ENCODE peak calls at places on chromosomes 5 and 9, in five cellular contexts. One of them, this sample, is unnamed.

GRCh38 chr5:110073534-110073933 is 383.8 kb downstream of the MAN2A1 start:
- DNase-seq in neural progenitor cell: no peak
- DNase-seq in HL-60: no peak
- DNase-seq in WERI-Rb-1: no peak
- DNase-seq in dorsolateral prefrontal cortex: no peak
- DNase-seq in this sample: no peak

GRCh38 chr9:20208156-20208555 is 414.1 kb downstream of the MLLT3 start:
- DNase-seq in HL-60: no peak
- DNase-seq in neural progenitor cell: no peak
- DNase-seq in WERI-Rb-1: no peak
- DNase-seq in dorsolateral prefrontal cortex: no peak
- DNase-seq in this sample: no peak

GRCh38 chr9:16726718-16727451 is 143.6 kb downstream of the BNC2 start:
- DNase-seq in dorsolateral prefrontal cortex: peak
- DNase-seq in HL-60: peak
- DNase-seq in neural progenitor cell: peak
- DNase-seq in WERI-Rb-1: peak
- DNase-seq in this sample: peak

GRCh38 chr9:74379718-74380117 is 117.4 kb upstream of the RORB start:
- DNase-seq in neural progenitor cell: peak
- DNase-seq in WERI-Rb-1: peak
- DNase-seq in dorsolateral prefrontal cortex: no peak
- DNase-seq in HL-60: no peak
- DNase-seq in this sample: peak

GRCh38 chr5:77129386-77129785 is 42.3 kb upstream of the ZBED3 start:
- DNase-seq in dorsolateral prefrontal cortex: peak
- DNase-seq in neural progenitor cell: peak
- DNase-seq in WERI-Rb-1: peak
- DNase-seq in HL-60: no peak
- DNase-seq in this sample: peak

GRCh38 chr5:103223031-103223955 is 35.3 kb upstream of the MACIR start:
- DNase-seq in neural progenitor cell: no peak
- DNase-seq in WERI-Rb-1: no peak
- DNase-seq in dorsolateral prefrontal cortex: no peak
- DNase-seq in HL-60: no peak
- DNase-seq in this sample: no peak

GRCh38 chr9:108565651-108566378 is 290.0 kb downstream of the ACTL7B start:
- DNase-seq in neural progenitor cell: peak
- DNase-seq in dorsolateral prefrontal cortex: no peak
- DNase-seq in WERI-Rb-1: peak
- DNase-seq in HL-60: peak
- DNase-seq in this sample: peak

GRCh38 chr5:1112596-1113331 is 901 bp upstream of the SLC12A7 start:
- DNase-seq in neural progenitor cell: no peak
- DNase-seq in dorsolateral prefrontal cortex: no peak
- DNase-seq in HL-60: no peak
- DNase-seq in WERI-Rb-1: no peak
- DNase-seq in this sample: peak

GRCh38 chr9:92294297-92294676 is 790 bp upstream of the IARS1 start:
- DNase-seq in HL-60: no peak
- DNase-seq in WERI-Rb-1: peak
- DNase-seq in neural progenitor cell: peak
- DNase-seq in dorsolateral prefrontal cortex: no peak
- DNase-seq in this sample: no peak

GRCh38 chr9:38683336-38683735 is 36.6 kb downstream of the FAM240B start:
- DNase-seq in neural progenitor cell: no peak
- DNase-seq in dorsolateral prefrontal cortex: no peak
- DNase-seq in WERI-Rb-1: no peak
- DNase-seq in HL-60: no peak
- DNase-seq in this sample: peak

GRCh38 chr5:154523704-154524103 is 45.7 kb upstream of the HAND1 start:
- DNase-seq in neural progenitor cell: peak
- DNase-seq in WERI-Rb-1: peak
- DNase-seq in dorsolateral prefrontal cortex: no peak
- DNase-seq in HL-60: no peak
- DNase-seq in this sample: peak

GRCh38 chr5:180602481-180603075 is 11.3 kb upstream of the SCGB3A1 start:
- DNase-seq in WERI-Rb-1: no peak
- DNase-seq in neural progenitor cell: no peak
- DNase-seq in dorsolateral prefrontal cortex: no peak
- DNase-seq in HL-60: no peak
- DNase-seq in this sample: no peak

GRCh38 chr9:85895685-85896084 is 45.3 kb upstream of the NAA35 start:
- DNase-seq in HL-60: no peak
- DNase-seq in dorsolateral prefrontal cortex: no peak
- DNase-seq in neural progenitor cell: no peak
- DNase-seq in WERI-Rb-1: no peak
- DNase-seq in this sample: no peak

GRCh38 chr5:127694518-127695171 is 8.5 kb upstream of the CCDC192 start:
- DNase-seq in neural progenitor cell: no peak
- DNase-seq in HL-60: no peak
- DNase-seq in WERI-Rb-1: no peak
- DNase-seq in dorsolateral prefrontal cortex: no peak
- DNase-seq in this sample: no peak

GRCh38 chr9:99054581-99054980 is 50.3 kb upstream of the TGFBR1 start:
- DNase-seq in neural progenitor cell: no peak
- DNase-seq in dorsolateral prefrontal cortex: no peak
- DNase-seq in WERI-Rb-1: no peak
- DNase-seq in HL-60: no peak
- DNase-seq in this sample: no peak

GRCh38 chr5:113056988-113057387 is 80.4 kb downstream of the DCP2 start:
- DNase-seq in dorsolateral prefrontal cortex: no peak
- DNase-seq in neural progenitor cell: no peak
- DNase-seq in WERI-Rb-1: no peak
- DNase-seq in HL-60: peak
- DNase-seq in this sample: no peak

GRCh38 chr9:37037744-37038640 is 3.9 kb upstream of the PAX5 start:
- DNase-seq in HL-60: no peak
- DNase-seq in dorsolateral prefrontal cortex: no peak
- DNase-seq in neural progenitor cell: peak
- DNase-seq in WERI-Rb-1: no peak
- DNase-seq in this sample: no peak

GRCh38 chr5:58113172-58113571 is 346.7 kb downstream of the PLK2 start:
- DNase-seq in WERI-Rb-1: no peak
- DNase-seq in dorsolateral prefrontal cortex: no peak
- DNase-seq in neural progenitor cell: no peak
- DNase-seq in HL-60: no peak
- DNase-seq in this sample: no peak

GRCh38 chr9:76403352-76403751 is 9.1 kb upstream of the RFK start:
- DNase-seq in dorsolateral prefrontal cortex: no peak
- DNase-seq in WERI-Rb-1: no peak
- DNase-seq in HL-60: no peak
- DNase-seq in neural progenitor cell: no peak
- DNase-seq in this sample: peak

GRCh38 chr9:131282688-131283422 is 6.5 kb upstream of the FAM78A start:
- DNase-seq in WERI-Rb-1: no peak
- DNase-seq in neural progenitor cell: peak
- DNase-seq in dorsolateral prefrontal cortex: no peak
- DNase-seq in HL-60: no peak
- DNase-seq in this sample: peak

DNA sequence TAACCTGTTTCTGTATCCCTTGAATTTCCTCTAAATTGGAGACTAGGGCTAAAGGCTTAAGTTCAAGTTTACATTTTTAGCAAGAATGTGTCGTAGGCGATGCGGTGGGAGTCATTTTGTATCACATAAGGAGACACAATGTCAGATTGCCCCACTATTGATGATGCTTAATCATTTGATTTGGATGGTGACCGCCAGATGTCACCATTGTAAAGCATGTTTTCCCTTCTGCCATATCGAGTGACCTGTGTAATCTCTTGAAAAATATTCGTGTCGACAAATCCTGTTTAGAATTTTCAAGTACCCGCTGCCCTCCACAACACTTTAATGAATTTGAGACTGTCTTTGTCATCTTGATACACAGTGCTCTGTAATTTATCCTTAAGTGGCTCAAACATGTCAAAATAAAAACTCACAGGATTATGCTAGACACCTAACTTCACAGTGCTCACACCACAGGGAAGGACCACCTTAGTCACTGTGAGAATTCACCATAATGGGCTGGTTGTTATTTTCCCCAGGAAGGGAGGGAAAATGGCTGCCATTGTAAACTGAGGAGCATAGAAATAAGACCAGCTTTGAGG is 34.5 kb upstream of the SLC46A2 start:
- DNase-seq in neural progenitor cell: peak
- DNase-seq in WERI-Rb-1: peak
- DNase-seq in HL-60: no peak
- DNase-seq in dorsolateral prefrontal cortex: no peak
- DNase-seq in this sample: peak
- TF ChIP-seq CTCF in neural progenitor cell: peak
- TF ChIP-seq CTCF in WERI-Rb-1: peak
- TF ChIP-seq CTCF in HL-60: peak
- TF ChIP-seq CTCF in dorsolateral prefrontal cortex: no peak
- TF ChIP-seq CTCF in this sample: peak

DNA sequence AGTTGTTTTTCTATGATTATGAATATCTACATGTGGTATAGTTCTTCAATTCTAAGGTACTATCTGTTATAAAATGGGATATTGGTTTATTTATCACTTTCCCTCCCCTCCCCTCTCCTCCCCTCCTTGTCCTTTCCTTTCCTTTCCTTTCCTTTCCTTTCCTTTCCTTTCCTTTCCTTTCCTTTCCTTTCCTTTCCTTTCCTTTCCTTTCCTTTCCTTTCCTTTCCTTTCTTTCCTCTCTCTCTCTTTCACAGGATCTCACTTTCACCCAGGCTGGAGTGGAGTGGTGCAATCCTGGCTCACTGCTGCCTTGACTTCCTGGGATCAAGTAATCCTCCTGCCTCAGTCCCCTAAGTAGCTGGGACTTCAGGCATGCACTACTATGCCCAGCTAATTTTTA is 466.8 kb downstream of the DMAC1 start:
- DNase-seq in HL-60: no peak
- DNase-seq in neural progenitor cell: no peak
- DNase-seq in WERI-Rb-1: no peak
- DNase-seq in dorsolateral prefrontal cortex: no peak
- DNase-seq in this sample: no peak
- H3K4me3 ChIP-seq in HL-60: no peak
- H3K4me3 ChIP-seq in neural progenitor cell: no peak
- H3K4me3 ChIP-seq in WERI-Rb-1: no peak
- H3K4me3 ChIP-seq in dorsolateral prefrontal cortex: no peak
- H3K4me3 ChIP-seq in this sample: no peak

DNA sequence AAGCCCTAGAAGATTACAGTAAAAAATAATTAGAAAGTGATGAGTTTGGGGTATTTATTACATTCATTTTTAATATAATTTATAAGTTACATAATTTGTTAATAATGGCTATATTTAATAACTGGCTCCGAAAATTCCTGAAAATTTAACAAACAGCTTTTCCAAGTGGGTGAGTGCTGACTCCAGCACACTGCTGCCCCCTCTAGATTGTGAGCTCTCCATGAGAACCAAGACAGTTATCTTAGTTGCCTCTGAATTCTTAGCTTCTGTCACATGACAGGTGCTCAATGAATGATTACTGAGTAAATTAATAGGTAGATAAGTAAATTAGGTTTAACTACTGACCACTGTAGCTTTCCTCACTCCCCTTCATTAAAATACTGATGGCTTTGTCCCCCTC is 7.8 kb downstream of the KLHL3 start:
- DNase-seq in WERI-Rb-1: no peak
- DNase-seq in dorsolateral prefrontal cortex: no peak
- DNase-seq in HL-60: no peak
- DNase-seq in neural progenitor cell: no peak
- DNase-seq in this sample: no peak
- TF ChIP-seq CTCF in WERI-Rb-1: peak
- TF ChIP-seq CTCF in dorsolateral prefrontal cortex: no peak
- TF ChIP-seq CTCF in HL-60: no peak
- TF ChIP-seq CTCF in neural progenitor cell: peak
- TF ChIP-seq CTCF in this sample: no peak

GRCh38 chr9:124852121-124852828 is 985 bp upstream of the WDR38 start:
- DNase-seq in HL-60: no peak
- DNase-seq in WERI-Rb-1: no peak
- DNase-seq in dorsolateral prefrontal cortex: no peak
- DNase-seq in neural progenitor cell: no peak
- DNase-seq in this sample: no peak
- H3K4me3 ChIP-seq in HL-60: no peak
- H3K4me3 ChIP-seq in WERI-Rb-1: no peak
- H3K4me3 ChIP-seq in dorsolateral prefrontal cortex: peak
- H3K4me3 ChIP-seq in neural progenitor cell: peak
- H3K4me3 ChIP-seq in this sample: no peak

GRCh38 chr9:129320575-129321311 is 142.7 kb upstream of the IER5L start:
- DNase-seq in WERI-Rb-1: peak
- DNase-seq in neural progenitor cell: peak
- DNase-seq in HL-60: peak
- DNase-seq in dorsolateral prefrontal cortex: no peak
- DNase-seq in this sample: peak
- TF ChIP-seq CTCF in WERI-Rb-1: no peak
- TF ChIP-seq CTCF in neural progenitor cell: no peak
- TF ChIP-seq CTCF in HL-60: no peak
- TF ChIP-seq CTCF in dorsolateral prefrontal cortex: no peak
- TF ChIP-seq CTCF in this sample: no peak

GRCh38 chr5:10744681-10745080 is 16.4 kb downstream of the DAP start:
- DNase-seq in neural progenitor cell: no peak
- DNase-seq in HL-60: no peak
- DNase-seq in dorsolateral prefrontal cortex: no peak
- DNase-seq in WERI-Rb-1: no peak
- DNase-seq in this sample: no peak

GRCh38 chr5:10745133-10745532 is 15.9 kb downstream of the DAP start:
- DNase-seq in neural progenitor cell: no peak
- DNase-seq in dorsolateral prefrontal cortex: no peak
- DNase-seq in HL-60: no peak
- DNase-seq in WERI-Rb-1: no peak
- DNase-seq in this sample: peak

GRCh38 chr5:10750909-10751308 is 10.1 kb downstream of the DAP start:
- DNase-seq in neural progenitor cell: no peak
- DNase-seq in dorsolateral prefrontal cortex: no peak
- DNase-seq in WERI-Rb-1: no peak
- DNase-seq in HL-60: no peak
- DNase-seq in this sample: no peak

GRCh38 chr5:10746711-10747110 is 14.3 kb downstream of the DAP start:
- DNase-seq in HL-60: peak
- DNase-seq in dorsolateral prefrontal cortex: no peak
- DNase-seq in neural progenitor cell: no peak
- DNase-seq in WERI-Rb-1: no peak
- DNase-seq in this sample: peak

GRCh38 chr5:10747678-10748622 is 13.1 kb downstream of the DAP start:
- DNase-seq in WERI-Rb-1: no peak
- DNase-seq in neural progenitor cell: no peak
- DNase-seq in HL-60: no peak
- DNase-seq in dorsolateral prefrontal cortex: no peak
- DNase-seq in this sample: no peak
- H3K4me3 ChIP-seq in WERI-Rb-1: no peak
- H3K4me3 ChIP-seq in neural progenitor cell: no peak
- H3K4me3 ChIP-seq in HL-60: no peak
- H3K4me3 ChIP-seq in dorsolateral prefrontal cortex: no peak
- H3K4me3 ChIP-seq in this sample: no peak